ENCODE peak calls at places on chromosomes 12 and 14, in six cellular contexts. F is H1, K is HepG2, L is GM12891, C is K562, U is SK-N-SH. I is an unnamed sample.
A peak's percentile ranks its signal among the peaks of the same experiment; 100 is the strongest.

GRCh38 chr14:72033331-72033730 is 101.1 kb downstream of the RGS6 start:
- DNase-seq in F (no peak), K (no peak), L (no peak), C (no peak), U (no peak), I (no peak)

GRCh38 chr14:64506751-64507150 is 2.2 kb downstream of the ZBTB1 start:
- DNase-seq in F (no peak), K (no peak), L (no peak), C (no peak), U (no peak), I (no peak)

GRCh38 chr12:46484396-46485061 is 112.0 kb upstream of the SLC38A2 start:
- DNase-seq in F (no peak), K (no peak), L (no peak), C (no peak), U (no peak), I (no peak)

GRCh38 chr12:59861635-59862034 is 265.8 kb downstream of the SLC16A7 start:
- DNase-seq in F (no peak), K (no peak), L (no peak), C (no peak), U (no peak), I (no peak)

GRCh38 chr12:111792155-111792876 is 25.6 kb downstream of the ALDH2 start:
- DNase-seq in F (no peak), K (no peak), L (no peak), C (peak; percentile 69), U (no peak), I (no peak)

GRCh38 chr14:96271421-96271762 is 15.4 kb downstream of the BDKRB1 start:
- DNase-seq in F (no peak), K (no peak), L (no peak), C (no peak), U (no peak), I (no peak)

GRCh38 chr12:5872745-5873144 is 72.3 kb downstream of the ANO2 start:
- DNase-seq in F (no peak), K (peak; percentile 12), L (no peak), C (peak; percentile 14), U (no peak), I (no peak)

GRCh38 chr12:916712-917445 is 32.6 kb downstream of the RAD52 start:
- DNase-seq in F (no peak), K (no peak), L (no peak), C (no peak), U (no peak), I (no peak)

GRCh38 chr12:127767631-127768030 is 499.3 kb upstream of the TMEM132C start:
- DNase-seq in F (no peak), K (no peak), L (no peak), C (no peak), U (no peak), I (no peak)

GRCh38 chr14:68548194-68549056 is 244.4 kb downstream of the ZFP36L1 start:
- DNase-seq in F (peak; percentile 54), K (no peak), L (no peak), C (no peak), U (peak; percentile 46), I (no peak)

GRCh38 chr14:78904094-78904493 is 733.9 kb downstream of the NRXN3 start:
- DNase-seq in F (no peak), K (no peak), L (no peak), C (no peak), U (no peak), I (no peak)

GRCh38 chr12:93705237-93705636 is 28.1 kb downstream of the CRADD start:
- DNase-seq in F (no peak), K (no peak), L (no peak), C (no peak), U (peak; percentile 28), I (no peak)

GRCh38 chr14:43147480-43147879 is 1359.6 kb downstream of the FSCB start:
- DNase-seq in F (no peak), K (no peak), L (no peak), C (no peak), U (no peak), I (no peak)

GRCh38 chr12:130572553-130572952 is 143.5 kb downstream of the RIMBP2 start:
- DNase-seq in F (no peak), K (no peak), L (no peak), C (no peak), U (peak; percentile 88), I (no peak)

GRCh38 chr12:7289743-7290142 is 14.1 kb upstream of the ACSM4 start:
- DNase-seq in F (no peak), K (no peak), L (no peak), C (no peak), U (no peak), I (no peak)

GRCh38 chr14:38342803-38343202 is 86.9 kb upstream of the CLEC14A start:
- DNase-seq in F (no peak), K (no peak), L (no peak), C (no peak), U (no peak), I (no peak)

GRCh38 chr14:102503576-102504224 is 5.9 kb downstream of the ANKRD9 start:
- DNase-seq in F (no peak), K (no peak), L (no peak), C (no peak), U (no peak), I (no peak)

GRCh38 chr14:45810152-45810872 is 557.3 kb upstream of the MIS18BP1 start:
- DNase-seq in F (no peak), K (no peak), L (peak; percentile 5), C (no peak), U (no peak), I (no peak)

GRCh38 chr14:45807187-45807586 is 554.2 kb upstream of the MIS18BP1 start:
- DNase-seq in F (no peak), K (no peak), L (no peak), C (no peak), U (no peak), I (no peak)

DNA sequence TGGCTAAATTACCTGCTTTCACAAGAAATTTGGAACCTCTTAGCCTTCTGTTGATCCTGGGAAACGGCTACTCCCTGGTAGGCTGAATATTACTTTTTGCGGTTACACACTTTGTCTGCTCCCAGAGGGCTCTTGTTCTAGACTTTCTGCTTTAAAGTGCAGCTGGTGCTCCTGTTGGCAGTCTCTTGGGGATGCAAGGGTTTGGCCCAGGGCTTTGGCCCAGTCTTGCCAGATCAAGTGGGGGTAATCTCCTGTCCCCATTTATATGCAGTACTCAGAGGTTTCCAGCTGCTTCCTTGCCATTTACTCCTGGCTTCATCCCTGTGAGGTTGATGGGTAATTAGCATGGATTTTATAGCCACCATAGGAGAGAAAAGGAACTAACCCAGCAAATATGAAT is 558.2 kb upstream of the MIS18BP1 start:
- DNase-seq in F (no peak), K (no peak), L (no peak), C (no peak), U (no peak), I (no peak)
- TF ChIP-seq TAF1 in F (no peak), K (no peak), L (no peak), C (no peak), U (no peak), I (no peak)

GRCh38 chr12:65546528-65546927 is 268.0 kb downstream of the MSRB3 start:
- DNase-seq in F (no peak), K (no peak), L (no peak), C (no peak), U (no peak), I (no peak)
- TF ChIP-seq TAF1 in F (no peak), K (no peak), L (no peak), C (no peak), U (no peak), I (no peak)

DNA sequence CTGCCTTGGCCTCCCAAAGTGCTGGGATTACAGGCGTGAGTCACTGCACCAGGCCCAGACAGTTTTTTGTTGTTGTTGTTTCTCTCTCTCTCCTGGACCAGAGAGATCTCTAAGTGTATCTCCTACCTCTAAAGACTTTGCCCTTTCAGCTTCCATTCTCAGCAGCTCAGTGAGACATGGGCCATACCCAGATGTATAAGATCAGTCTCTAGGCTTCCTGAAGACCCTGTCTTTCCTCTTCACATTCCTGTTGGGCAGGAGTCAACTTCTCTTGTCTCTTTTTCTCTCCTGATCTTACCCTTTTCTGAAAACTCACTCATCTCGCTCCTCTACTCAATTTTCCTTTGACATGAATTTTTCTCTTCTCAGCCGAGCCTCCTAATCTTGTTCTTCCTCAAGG is 42.0 kb downstream of the KCNK13 start:
- DNase-seq in F (no peak), K (no peak), L (no peak), C (no peak), U (no peak), I (no peak)
- TF ChIP-seq TAF1 in F (no peak), K (no peak), L (no peak), C (no peak), U (no peak), I (no peak)

GRCh38 chr12:48034835-48035805 is 30.8 kb upstream of the COL2A1 start:
- DNase-seq in F (no peak), K (no peak), L (no peak), C (no peak), U (no peak), I (no peak)

GRCh38 chr12:48031135-48031960 is 27.1 kb upstream of the COL2A1 start:
- DNase-seq in F (no peak), K (no peak), L (no peak), C (no peak), U (no peak), I (no peak)

GRCh38 chr12:48033451-48033850 is 29.2 kb upstream of the COL2A1 start:
- DNase-seq in F (no peak), K (no peak), L (no peak), C (no peak), U (no peak), I (no peak)

GRCh38 chr12:48029811-48030650 is 25.8 kb upstream of the COL2A1 start:
- DNase-seq in F (no peak), K (no peak), L (no peak), C (no peak), U (no peak), I (no peak)

DNA sequence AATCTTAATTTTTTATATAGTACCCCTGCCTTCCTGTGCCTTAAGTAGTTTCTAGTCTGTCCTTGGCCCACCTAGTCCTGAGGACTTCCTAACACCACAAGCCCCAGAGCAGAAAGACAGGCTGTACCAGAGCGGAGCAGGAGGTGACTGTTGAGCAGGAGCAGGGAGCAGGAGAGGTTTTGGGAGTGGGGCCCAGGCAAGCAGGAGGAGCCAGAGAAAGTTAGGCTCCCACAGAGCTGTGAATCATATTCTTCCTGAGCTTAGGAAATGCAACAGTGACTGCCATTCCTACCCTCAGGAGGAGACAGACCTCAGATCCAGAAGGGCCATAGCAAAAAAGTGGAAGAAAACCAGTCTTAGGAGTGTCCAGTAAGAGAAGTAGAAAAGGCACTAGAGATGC is 28.3 kb upstream of the COL2A1 start:
- DNase-seq in F (no peak), K (no peak), L (no peak), C (no peak), U (no peak), I (no peak)
- TF ChIP-seq TAF1 in F (no peak), K (no peak), L (no peak), C (no peak), U (no peak), I (no peak)

GRCh38 chr12:118330421-118331018 is 42.2 kb downstream of the TAOK3 start:
- DNase-seq in F (no peak), K (no peak), L (peak; percentile 11), C (peak; percentile 81), U (peak; percentile 63), I (no peak)
- TF ChIP-seq TAF1 in F (no peak), K (no peak), L (no peak), C (no peak), U (no peak), I (no peak)

I was measured in GM12892.